ENCODE peak calls at places on chromosomes 13 and 19, in four cellular contexts. One of them, this sample, is unnamed.

GRCh38 chr13:84137292-84137691 is 255.0 kb upstream of the SLITRK1 start:
- DNase-seq in IMR-90: no peak
- DNase-seq in K562: no peak
- DNase-seq in GM12878: peak; percentile 64
- DNase-seq in this sample: no peak

GRCh38 chr19:12757544-12758274 is 6.1 kb downstream of the BEST2 start:
- DNase-seq in IMR-90: peak; percentile 61
- DNase-seq in K562: peak; percentile 84
- DNase-seq in GM12878: no peak
- DNase-seq in this sample: peak; percentile 81

GRCh38 chr19:12996542-12997094 is 1.3 kb downstream of the NFIX start:
- DNase-seq in IMR-90: peak; percentile 22
- DNase-seq in K562: peak; percentile 72
- DNase-seq in GM12878: no peak
- DNase-seq in this sample: peak; percentile 23

GRCh38 chr13:112525306-112525945 is 62.5 kb downstream of the TUBGCP3 start:
- DNase-seq in IMR-90: peak; percentile 8
- DNase-seq in K562: no peak
- DNase-seq in GM12878: no peak
- DNase-seq in this sample: peak; percentile 28

GRCh38 chr13:102642475-102642874 is 45.7 kb downstream of the TPP2 start:
- DNase-seq in IMR-90: no peak
- DNase-seq in K562: no peak
- DNase-seq in GM12878: no peak
- DNase-seq in this sample: no peak

GRCh38 chr19:32691952-32692726 is 518 bp downstream of the NUDT19 start:
- DNase-seq in IMR-90: peak; percentile 69
- DNase-seq in K562: peak; percentile 58
- DNase-seq in GM12878: no peak
- DNase-seq in this sample: peak; percentile 83

GRCh38 chr13:99992912-99993311 is 11.3 kb downstream of the ZIC2 start:
- DNase-seq in IMR-90: no peak
- DNase-seq in K562: no peak
- DNase-seq in GM12878: no peak
- DNase-seq in this sample: no peak

GRCh38 chr13:42334329-42334706 is 62.4 kb downstream of the AKAP11 start:
- DNase-seq in IMR-90: no peak
- DNase-seq in K562: no peak
- DNase-seq in GM12878: peak; percentile 50
- DNase-seq in this sample: no peak

GRCh38 chr19:51441410-51442390 is 16.6 kb downstream of the SIGLEC8 start:
- DNase-seq in IMR-90: no peak
- DNase-seq in K562: peak; percentile 52
- DNase-seq in GM12878: peak; percentile 91
- DNase-seq in this sample: no peak

GRCh38 chr13:85586422-85586831 is 212.8 kb downstream of the SLITRK6 start:
- DNase-seq in IMR-90: peak; percentile 85
- DNase-seq in K562: no peak
- DNase-seq in GM12878: no peak
- DNase-seq in this sample: no peak

GRCh38 chr19:10615429-10616023 is 9.8 kb upstream of the SLC44A2 start:
- DNase-seq in IMR-90: no peak
- DNase-seq in K562: no peak
- DNase-seq in GM12878: no peak
- DNase-seq in this sample: no peak

GRCh38 chr19:10617409-10618121 is 7.8 kb upstream of the SLC44A2 start:
- DNase-seq in IMR-90: peak; percentile 89
- DNase-seq in K562: peak; percentile 28
- DNase-seq in GM12878: no peak
- DNase-seq in this sample: no peak

GRCh38 chr19:10611907-10612306 is 13.4 kb upstream of the SLC44A2 start:
- DNase-seq in IMR-90: no peak
- DNase-seq in K562: no peak
- DNase-seq in GM12878: no peak
- DNase-seq in this sample: no peak

GRCh38 chr19:10612515-10613119 is 12.7 kb upstream of the SLC44A2 start:
- DNase-seq in IMR-90: no peak
- DNase-seq in K562: no peak
- DNase-seq in GM12878: no peak
- DNase-seq in this sample: no peak
- TF ChIP-seq FOS in IMR-90: no peak
- TF ChIP-seq FOS in K562: no peak
- TF ChIP-seq FOS in GM12878: no peak
- TF ChIP-seq FOS in this sample: no peak

GRCh38 chr19:7737215-7737614 is 5.3 kb upstream of the CLEC4G start:
- DNase-seq in IMR-90: no peak
- DNase-seq in K562: no peak
- DNase-seq in GM12878: no peak
- DNase-seq in this sample: no peak

GRCh38 chr19:7733376-7733775 is 1.5 kb upstream of the CLEC4G start:
- DNase-seq in IMR-90: no peak
- DNase-seq in K562: no peak
- DNase-seq in GM12878: no peak
- DNase-seq in this sample: no peak

GRCh38 chr19:7734220-7735203 is 2.6 kb upstream of the CLEC4G start:
- DNase-seq in IMR-90: no peak
- DNase-seq in K562: no peak
- DNase-seq in GM12878: no peak
- DNase-seq in this sample: no peak

GRCh38 chr19:7738023-7738422 is 6.1 kb upstream of the CLEC4G start:
- DNase-seq in IMR-90: no peak
- DNase-seq in K562: no peak
- DNase-seq in GM12878: no peak
- DNase-seq in this sample: no peak

GRCh38 chr19:7736148-7736547 is 4.2 kb upstream of the CLEC4G start:
- DNase-seq in IMR-90: no peak
- DNase-seq in K562: no peak
- DNase-seq in GM12878: no peak
- DNase-seq in this sample: no peak
- H2AFZ ChIP-seq in IMR-90: peak overlapping the region; percentile 33
- H2AFZ ChIP-seq in K562: no peak overlapping the region
- H2AFZ ChIP-seq in GM12878: no peak overlapping the region
- H2AFZ ChIP-seq in this sample: no peak overlapping the region

GRCh38 chr19:48573163-48573505 is 21.2 kb downstream of the SULT2B1 start:
- DNase-seq in IMR-90: no peak
- DNase-seq in K562: no peak
- DNase-seq in GM12878: no peak
- DNase-seq in this sample: no peak
- TF ChIP-seq FOS in IMR-90: no peak
- TF ChIP-seq FOS in K562: no peak
- TF ChIP-seq FOS in GM12878: no peak
- TF ChIP-seq FOS in this sample: no peak

GRCh38 chr13:24668511-24668910 is 11.7 kb upstream of the ATP12A start:
- DNase-seq in IMR-90: no peak
- DNase-seq in K562: no peak
- DNase-seq in GM12878: no peak
- DNase-seq in this sample: no peak
- H2AFZ ChIP-seq in IMR-90: peak overlapping the region; percentile 33
- H2AFZ ChIP-seq in K562: no peak overlapping the region
- H2AFZ ChIP-seq in GM12878: no peak overlapping the region
- H2AFZ ChIP-seq in this sample: no peak overlapping the region

DNA sequence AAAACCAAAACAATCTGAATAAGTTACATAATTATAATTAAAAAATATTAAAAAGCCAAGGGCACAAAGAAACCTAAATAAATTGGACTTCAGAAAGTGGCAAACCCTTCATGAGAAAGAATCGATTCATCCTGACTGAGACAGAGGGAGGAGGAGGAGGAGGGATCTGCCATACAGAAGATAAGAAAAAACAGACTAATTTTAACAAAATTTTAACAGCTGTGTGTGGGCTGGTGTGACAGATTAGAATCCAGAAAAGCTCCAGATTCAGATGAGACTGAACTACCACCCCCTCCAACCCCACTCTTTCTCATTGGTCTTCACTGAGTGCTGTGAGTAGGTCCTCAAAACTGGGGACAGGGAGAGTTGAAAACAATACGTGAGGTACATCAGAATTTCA is 111.5 kb upstream of the HTR2A start:
- DNase-seq in IMR-90: no peak
- DNase-seq in K562: peak; percentile 23
- DNase-seq in GM12878: no peak
- DNase-seq in this sample: no peak
- TF ChIP-seq FOS in IMR-90: no peak
- TF ChIP-seq FOS in K562: no peak
- TF ChIP-seq FOS in GM12878: no peak
- TF ChIP-seq FOS in this sample: no peak

DNA sequence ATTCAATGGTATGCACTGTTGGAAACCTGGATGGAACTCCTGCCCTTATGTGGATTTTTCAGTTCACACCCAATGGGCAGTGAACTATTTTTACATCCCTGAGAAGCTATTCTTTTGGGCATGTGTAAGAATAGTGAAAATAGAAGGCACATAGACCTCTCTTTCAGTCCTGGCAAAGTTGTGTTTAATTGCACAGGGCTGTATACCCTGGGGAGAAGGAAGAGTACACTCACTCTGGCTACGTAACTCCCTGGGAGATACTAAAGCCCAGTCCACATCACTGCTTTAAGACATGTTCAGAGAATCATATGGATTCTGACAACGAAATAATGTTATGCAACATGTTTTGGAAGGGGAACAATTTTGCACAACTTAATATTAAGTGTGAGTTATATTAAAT is 166.2 kb downstream of the DCT start:
- DNase-seq in IMR-90: no peak
- DNase-seq in K562: no peak
- DNase-seq in GM12878: no peak
- DNase-seq in this sample: no peak
- H2AFZ ChIP-seq in IMR-90: no peak overlapping the region
- H2AFZ ChIP-seq in K562: no peak overlapping the region
- H2AFZ ChIP-seq in GM12878: no peak overlapping the region
- H2AFZ ChIP-seq in this sample: no peak overlapping the region